ENCODE peak calls at places on chromosomes 3 and 15, in nine cellular contexts. One of them, this sample, is unnamed.

GRCh38 chr15:35756588-35756987 is 210.6 kb upstream of the DPH6 start:
- DNase-seq in uterus: no peak
- DNase-seq in mucosa of descending colon: no peak
- DNase-seq in stomach: no peak
- DNase-seq in A673: no peak
- DNase-seq in mammary epithelial cell: no peak
- DNase-seq in suprapubic skin: no peak
- DNase-seq in BE2C: no peak
- DNase-seq in ovary: no peak
- DNase-seq in this sample: no peak

GRCh38 chr15:82539690-82540054 is 585 bp downstream of the RPS17 start:
- DNase-seq in uterus: no peak
- DNase-seq in mucosa of descending colon: no peak
- DNase-seq in stomach: no peak
- DNase-seq in A673: peak; percentile 26
- DNase-seq in mammary epithelial cell: no peak
- DNase-seq in suprapubic skin: no peak
- DNase-seq in BE2C: no peak
- DNase-seq in ovary: no peak
- DNase-seq in this sample: peak; percentile 20

GRCh38 chr15:81897011-81897677 is 148.7 kb downstream of the MEX3B start:
- DNase-seq in uterus: no peak
- DNase-seq in mucosa of descending colon: no peak
- DNase-seq in stomach: no peak
- DNase-seq in A673: no peak
- DNase-seq in mammary epithelial cell: peak; percentile 30
- DNase-seq in suprapubic skin: no peak
- DNase-seq in BE2C: no peak
- DNase-seq in ovary: no peak
- DNase-seq in this sample: no peak

GRCh38 chr3:182710557-182711157 is 82.6 kb upstream of the ATP11B start:
- DNase-seq in uterus: no peak
- DNase-seq in mucosa of descending colon: no peak
- DNase-seq in stomach: no peak
- DNase-seq in A673: peak; percentile 53
- DNase-seq in mammary epithelial cell: peak; percentile 11
- DNase-seq in suprapubic skin: no peak
- DNase-seq in BE2C: no peak
- DNase-seq in ovary: no peak
- DNase-seq in this sample: no peak

GRCh38 chr3:11718582-11719405 is 75.1 kb upstream of the VGLL4 start:
- DNase-seq in uterus: peak; percentile 47
- DNase-seq in mucosa of descending colon: peak; percentile 59
- DNase-seq in stomach: peak; percentile 69
- DNase-seq in A673: peak; percentile 62
- DNase-seq in mammary epithelial cell: peak; percentile 68
- DNase-seq in suprapubic skin: peak; percentile 81
- DNase-seq in BE2C: peak; percentile 6
- DNase-seq in ovary: peak; percentile 41
- DNase-seq in this sample: peak; percentile 66

GRCh38 chr15:36468746-36469145 is 110.7 kb upstream of the CDIN1 start:
- DNase-seq in uterus: no peak
- DNase-seq in mucosa of descending colon: no peak
- DNase-seq in stomach: no peak
- DNase-seq in A673: no peak
- DNase-seq in mammary epithelial cell: peak; percentile 96
- DNase-seq in suprapubic skin: no peak
- DNase-seq in BE2C: no peak
- DNase-seq in ovary: no peak
- DNase-seq in this sample: no peak

GRCh38 chr15:76177491-76178040 is 117.8 kb downstream of the TMEM266 start:
- DNase-seq in uterus: no peak
- DNase-seq in mucosa of descending colon: no peak
- DNase-seq in stomach: no peak
- DNase-seq in A673: no peak
- DNase-seq in mammary epithelial cell: peak; percentile 83
- DNase-seq in suprapubic skin: peak; percentile 87
- DNase-seq in BE2C: no peak
- DNase-seq in ovary: no peak
- DNase-seq in this sample: no peak

GRCh38 chr15:51652084-51652668 is 29.1 kb upstream of the SCG3 start:
- DNase-seq in uterus: no peak
- DNase-seq in mucosa of descending colon: no peak
- DNase-seq in stomach: no peak
- DNase-seq in A673: no peak
- DNase-seq in mammary epithelial cell: no peak
- DNase-seq in suprapubic skin: no peak
- DNase-seq in BE2C: no peak
- DNase-seq in ovary: no peak
- DNase-seq in this sample: no peak

GRCh38 chr3:31170932-31171670 is 276.6 kb upstream of the GADL1 start:
- DNase-seq in uterus: no peak
- DNase-seq in mucosa of descending colon: no peak
- DNase-seq in stomach: no peak
- DNase-seq in A673: peak; percentile 19
- DNase-seq in mammary epithelial cell: peak; percentile 33
- DNase-seq in suprapubic skin: no peak
- DNase-seq in BE2C: no peak
- DNase-seq in ovary: no peak
- DNase-seq in this sample: no peak

GRCh38 chr3:173397161-173398110 is at the start of gene NLGN1:
- DNase-seq in uterus: peak; percentile 74
- DNase-seq in mucosa of descending colon: peak; percentile 57
- DNase-seq in stomach: peak; percentile 52
- DNase-seq in A673: peak; percentile 54
- DNase-seq in mammary epithelial cell: peak; percentile 1
- DNase-seq in suprapubic skin: peak; percentile 74
- DNase-seq in BE2C: peak; percentile 22
- DNase-seq in ovary: peak; percentile 58
- DNase-seq in this sample: peak; percentile 33

GRCh38 chr15:62940755-62941361 is 101.7 kb upstream of the TPM1 start:
- DNase-seq in uterus: peak; percentile 78
- DNase-seq in mucosa of descending colon: peak; percentile 37
- DNase-seq in stomach: peak; percentile 34
- DNase-seq in A673: no peak
- DNase-seq in mammary epithelial cell: peak; percentile 95
- DNase-seq in suprapubic skin: peak; percentile 78
- DNase-seq in BE2C: peak; percentile 69
- DNase-seq in ovary: peak; percentile 82
- DNase-seq in this sample: peak; percentile 52

GRCh38 chr3:47245271-47245670 is 37.3 kb downstream of the KIF9 start:
- DNase-seq in uterus: no peak
- DNase-seq in mucosa of descending colon: no peak
- DNase-seq in stomach: no peak
- DNase-seq in A673: no peak
- DNase-seq in mammary epithelial cell: no peak
- DNase-seq in suprapubic skin: no peak
- DNase-seq in BE2C: no peak
- DNase-seq in ovary: no peak
- DNase-seq in this sample: no peak

GRCh38 chr15:51883436-51883835 is 54.0 kb downstream of the TMOD3 start:
- DNase-seq in uterus: no peak
- DNase-seq in mucosa of descending colon: no peak
- DNase-seq in stomach: no peak
- DNase-seq in A673: peak; percentile 75
- DNase-seq in mammary epithelial cell: no peak
- DNase-seq in suprapubic skin: no peak
- DNase-seq in BE2C: no peak
- DNase-seq in ovary: no peak
- DNase-seq in this sample: no peak

GRCh38 chr3:77052733-77053680 is 13.1 kb downstream of the ROBO2 start:
- DNase-seq in uterus: no peak
- DNase-seq in mucosa of descending colon: no peak
- DNase-seq in stomach: no peak
- DNase-seq in A673: peak; percentile 71
- DNase-seq in mammary epithelial cell: no peak
- DNase-seq in suprapubic skin: no peak
- DNase-seq in BE2C: no peak
- DNase-seq in ovary: no peak
- DNase-seq in this sample: no peak

GRCh38 chr15:89760303-89761008 is 9.4 kb upstream of the MESP1 start:
- DNase-seq in uterus: peak; percentile 62
- DNase-seq in mucosa of descending colon: peak; percentile 93
- DNase-seq in stomach: peak; percentile 87
- DNase-seq in A673: peak; percentile 80
- DNase-seq in mammary epithelial cell: peak; percentile 68
- DNase-seq in suprapubic skin: peak; percentile 89
- DNase-seq in BE2C: peak; percentile 85
- DNase-seq in ovary: peak; percentile 45
- DNase-seq in this sample: peak; percentile 84

GRCh38 chr3:51279448-51279847 is 105.6 kb upstream of the MANF start:
- DNase-seq in uterus: no peak
- DNase-seq in mucosa of descending colon: no peak
- DNase-seq in stomach: no peak
- DNase-seq in A673: no peak
- DNase-seq in mammary epithelial cell: no peak
- DNase-seq in suprapubic skin: no peak
- DNase-seq in BE2C: no peak
- DNase-seq in ovary: no peak
- DNase-seq in this sample: no peak

GRCh38 chr3:192367616-192368015 is 359.7 kb downstream of the FGF12 start:
- DNase-seq in uterus: no peak
- DNase-seq in mucosa of descending colon: no peak
- DNase-seq in stomach: no peak
- DNase-seq in A673: no peak
- DNase-seq in mammary epithelial cell: no peak
- DNase-seq in suprapubic skin: no peak
- DNase-seq in BE2C: no peak
- DNase-seq in ovary: no peak
- DNase-seq in this sample: no peak

GRCh38 chr3:52990637-52991036 is 55.2 kb downstream of the SFMBT1 start:
- DNase-seq in uterus: no peak
- DNase-seq in mucosa of descending colon: no peak
- DNase-seq in stomach: no peak
- DNase-seq in A673: no peak
- DNase-seq in mammary epithelial cell: no peak
- DNase-seq in suprapubic skin: no peak
- DNase-seq in BE2C: no peak
- DNase-seq in ovary: no peak
- DNase-seq in this sample: no peak
- TF ChIP-seq CTCF in uterus: no peak
- TF ChIP-seq CTCF in mucosa of descending colon: no peak
- TF ChIP-seq CTCF in stomach: no peak
- TF ChIP-seq CTCF in A673: no peak
- TF ChIP-seq CTCF in mammary epithelial cell: no peak
- TF ChIP-seq CTCF in suprapubic skin: no peak
- TF ChIP-seq CTCF in BE2C: no peak
- TF ChIP-seq CTCF in ovary: no peak
- TF ChIP-seq CTCF in this sample: no peak

GRCh38 chr3:188947401-188947982 is 224.3 kb upstream of the TPRG1 start:
- DNase-seq in uterus: peak; percentile 91
- DNase-seq in mucosa of descending colon: peak; percentile 89
- DNase-seq in stomach: peak; percentile 90
- DNase-seq in A673: peak; percentile 92
- DNase-seq in mammary epithelial cell: peak; percentile 85
- DNase-seq in suprapubic skin: peak; percentile 89
- DNase-seq in BE2C: peak; percentile 85
- DNase-seq in ovary: peak; percentile 90
- DNase-seq in this sample: peak; percentile 91
- H3K4me3 ChIP-seq in uterus: peak overlapping the region; percentile 39
- H3K4me3 ChIP-seq in mucosa of descending colon: no peak overlapping the region
- H3K4me3 ChIP-seq in stomach: peak overlapping the region; percentile 38
- H3K4me3 ChIP-seq in A673: peak overlapping the region; percentile 48
- H3K4me3 ChIP-seq in mammary epithelial cell: peak overlapping the region; percentile 23
- H3K4me3 ChIP-seq in suprapubic skin: peak overlapping the region; percentile 52
- H3K4me3 ChIP-seq in BE2C: peak overlapping the region; percentile 71
- H3K4me3 ChIP-seq in ovary: peak overlapping the region; percentile 45
- H3K4me3 ChIP-seq in this sample: peak overlapping the region; percentile 13

GRCh38 chr3:188274249-188274915 is 120.4 kb downstream of the LPP start:
- DNase-seq in uterus: no peak
- DNase-seq in mucosa of descending colon: no peak
- DNase-seq in stomach: no peak
- DNase-seq in A673: no peak
- DNase-seq in mammary epithelial cell: peak; percentile 39
- DNase-seq in suprapubic skin: no peak
- DNase-seq in BE2C: no peak
- DNase-seq in ovary: no peak
- DNase-seq in this sample: no peak

GRCh38 chr3:188269040-188269439 is 115.1 kb downstream of the LPP start:
- DNase-seq in uterus: no peak
- DNase-seq in mucosa of descending colon: no peak
- DNase-seq in stomach: no peak
- DNase-seq in A673: no peak
- DNase-seq in mammary epithelial cell: no peak
- DNase-seq in suprapubic skin: no peak
- DNase-seq in BE2C: no peak
- DNase-seq in ovary: no peak
- DNase-seq in this sample: no peak

GRCh38 chr3:188270423-188270972 is 116.5 kb downstream of the LPP start:
- DNase-seq in uterus: peak; percentile 45
- DNase-seq in mucosa of descending colon: no peak
- DNase-seq in stomach: no peak
- DNase-seq in A673: peak; percentile 25
- DNase-seq in mammary epithelial cell: peak; percentile 62
- DNase-seq in suprapubic skin: no peak
- DNase-seq in BE2C: no peak
- DNase-seq in ovary: no peak
- DNase-seq in this sample: peak; percentile 35

GRCh38 chr3:188272481-188273372 is 118.8 kb downstream of the LPP start:
- DNase-seq in uterus: no peak
- DNase-seq in mucosa of descending colon: no peak
- DNase-seq in stomach: no peak
- DNase-seq in A673: peak; percentile 48
- DNase-seq in mammary epithelial cell: peak; percentile 76
- DNase-seq in suprapubic skin: no peak
- DNase-seq in BE2C: no peak
- DNase-seq in ovary: no peak
- DNase-seq in this sample: no peak

GRCh38 chr3:188271226-188271894 is 117.4 kb downstream of the LPP start:
- DNase-seq in uterus: no peak
- DNase-seq in mucosa of descending colon: no peak
- DNase-seq in stomach: no peak
- DNase-seq in A673: no peak
- DNase-seq in mammary epithelial cell: no peak
- DNase-seq in suprapubic skin: no peak
- DNase-seq in BE2C: no peak
- DNase-seq in ovary: no peak
- DNase-seq in this sample: no peak
- H3K4me1 ChIP-seq in uterus: peaks cover 29% of the 10 kb centered on the region
- H3K4me1 ChIP-seq in mucosa of descending colon: peaks cover 49% of the 10 kb centered on the region
- H3K4me1 ChIP-seq in stomach: peaks cover 26% of the 10 kb centered on the region
- H3K4me1 ChIP-seq in A673: peaks cover under 1% of the 10 kb centered on the region
- H3K4me1 ChIP-seq in mammary epithelial cell: peaks cover 36% of the 10 kb centered on the region
- H3K4me1 ChIP-seq in suprapubic skin: peaks cover 41% of the 10 kb centered on the region
- H3K4me1 ChIP-seq in BE2C: no peaks in the 10 kb centered on the region
- H3K4me1 ChIP-seq in ovary: peaks cover 12% of the 10 kb centered on the region
- H3K4me1 ChIP-seq in this sample: peaks cover 26% of the 10 kb centered on the region

DNA sequence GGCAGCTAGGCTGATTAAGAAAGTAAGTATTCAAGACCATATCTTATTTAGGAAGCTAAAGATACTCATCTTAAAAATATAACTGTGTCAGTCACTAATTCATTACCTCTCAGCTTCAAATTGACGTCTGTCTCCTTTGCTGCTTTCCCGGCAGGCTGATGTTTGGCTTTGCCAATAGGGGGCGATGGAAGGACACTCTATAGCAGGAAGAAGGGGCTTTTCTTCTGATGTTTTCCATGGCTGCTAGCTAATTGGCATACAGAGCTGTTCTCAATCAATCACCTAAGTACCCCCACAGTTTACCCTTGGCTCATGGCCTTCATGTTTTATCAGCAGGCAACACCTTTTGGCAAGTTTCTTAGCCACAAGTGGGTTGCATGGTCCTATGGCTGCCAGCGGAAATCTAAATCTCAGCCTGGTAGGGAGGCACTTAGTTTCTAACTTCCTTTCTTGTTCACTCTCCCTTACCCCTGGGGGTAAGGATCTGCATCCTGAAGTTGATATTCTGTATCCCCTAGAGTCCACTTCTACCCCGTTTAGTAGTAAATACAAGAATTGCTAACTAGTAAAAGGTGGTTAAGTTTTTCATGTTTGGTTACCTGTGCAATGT is 45.0 kb downstream of the ESYT3 start:
- DNase-seq in uterus: no peak
- DNase-seq in mucosa of descending colon: no peak
- DNase-seq in stomach: no peak
- DNase-seq in A673: peak; percentile 71
- DNase-seq in mammary epithelial cell: peak; percentile 15
- DNase-seq in suprapubic skin: no peak
- DNase-seq in BE2C: peak; percentile 56
- DNase-seq in ovary: no peak
- DNase-seq in this sample: peak; percentile 60
- TF ChIP-seq CTCF in uterus: no peak
- TF ChIP-seq CTCF in mucosa of descending colon: peak; percentile 29
- TF ChIP-seq CTCF in stomach: no peak
- TF ChIP-seq CTCF in A673: peak; percentile 92
- TF ChIP-seq CTCF in mammary epithelial cell: peak; percentile 97
- TF ChIP-seq CTCF in suprapubic skin: no peak
- TF ChIP-seq CTCF in BE2C: peak; percentile 97
- TF ChIP-seq CTCF in ovary: no peak
- TF ChIP-seq CTCF in this sample: peak; percentile 43

This sample was measured in body of pancreas.